ENCODE peak calls at places on chromosomes 11 and 22, in four cellular contexts. G is HepG2, C is K562, J is GM12878. L is an unnamed sample.

GRCh38 chr11:44528103-44528502 is 37.4 kb upstream of the CD82 start:
- DNase-seq in C (peak), G (no peak), J (no peak), L (no peak)

GRCh38 chr22:40533712-40534378 is 102.7 kb downstream of the MRTFA start:
- DNase-seq in C (peak), G (no peak), J (peak), L (no peak)

GRCh38 chr22:19430890-19431541 is 517 bp downstream of the HIRA start:
- DNase-seq in C (no peak), G (peak), J (no peak), L (peak)

GRCh38 chr22:27801197-27801615 is 350 bp downstream of the MN1 start:
- DNase-seq in G (no peak), J (no peak), C (no peak), L (peak)

GRCh38 chr22:44328326-44328725 is 15.6 kb upstream of the SHISAL1 start:
- DNase-seq in C (no peak), J (no peak), G (no peak), L (no peak)

GRCh38 chr11:64918056-64918455 is 1.0 kb upstream of the ATG2A start:
- DNase-seq in J (no peak), G (peak), C (no peak), L (no peak)

GRCh38 chr11:16032974-16033373 is 323.4 kb downstream of the SOX6 start:
- DNase-seq in C (no peak), J (no peak), G (no peak), L (no peak)

GRCh38 chr22:28710112-28710888 is 30.7 kb upstream of the TTC28 start:
- DNase-seq in G (peak), C (no peak), J (no peak), L (no peak)

GRCh38 chr11:62567018-62567633 is 6.6 kb downstream of the EEF1G start:
- DNase-seq in G (no peak), J (no peak), C (no peak), L (no peak)

GRCh38 chr11:539971-540481 is 2.7 kb downstream of the LRRC56 start:
- DNase-seq in G (no peak), J (no peak), C (no peak), L (no peak)

GRCh38 chr11:8567597-8568198 is 26.3 kb downstream of the STK33 start:
- DNase-seq in C (no peak), G (no peak), J (no peak), L (no peak)

GRCh38 chr11:57476223-57476882 is 16.0 kb downstream of the RTN4RL2 start:
- DNase-seq in J (no peak), C (no peak), G (no peak), L (peak)

GRCh38 chr11:1504581-1505290 is 18.2 kb upstream of the MOB2 start:
- DNase-seq in J (no peak), G (no peak), C (no peak), L (no peak)

GRCh38 chr22:50189184-50189848 is 3.6 kb downstream of the TRABD start:
- DNase-seq in G (no peak), J (no peak), C (no peak), L (no peak)

GRCh38 chr22:39351689-39352214 is 2.0 kb downstream of the SYNGR1 start:
- DNase-seq in G (no peak), J (peak), C (no peak), L (peak)

GRCh38 chr22:42078469-42079318 is 806 bp upstream of the SMDT1 start:
- DNase-seq in J (no peak), G (no peak), C (no peak), L (peak)

GRCh38 chr22:24179478-24180210 is 1.6 kb upstream of the SUSD2 start:
- DNase-seq in G (no peak), J (no peak), C (no peak), L (no peak)

GRCh38 chr22:34490911-34491310 is 570.6 kb upstream of the LARGE1 start:
- DNase-seq in G (no peak), J (no peak), C (no peak), L (no peak)

GRCh38 chr11:45182902-45183301 is 36.5 kb downstream of the PRDM11 start:
- DNase-seq in G (no peak), J (no peak), C (peak), L (peak)

GRCh38 chr22:43862074-43862881 is at the start of gene SULT4A1:
- DNase-seq in J (no peak), G (no peak), C (peak), L (peak)

GRCh38 chr11:127074151-127074761 is 73.7 kb upstream of the KIRREL3 start:
- DNase-seq in G (peak), J (peak), C (peak), L (peak)

GRCh38 chr11:72220696-72221363 is 3.7 kb upstream of the INPPL1 start:
- DNase-seq in J (no peak), G (no peak), C (no peak), L (no peak)

GRCh38 chr22:37334859-37335818 is 52.8 kb downstream of the CYTH4 start:
- DNase-seq in C (no peak), J (no peak), G (no peak), L (peak)

GRCh38 chr11:61551630-61552029 is 29.2 kb downstream of the SYT7 start:
- DNase-seq in G (no peak), J (no peak), C (no peak), L (no peak)

GRCh38 chr11:109405671-109406070 is 16.3 kb upstream of the C11orf87 start:
- DNase-seq in G (no peak), C (no peak), J (no peak), L (no peak)

GRCh38 chr11:14698771-14699170 is 55.2 kb downstream of the PDE3B start:
- DNase-seq in G (no peak), J (no peak), C (no peak), L (no peak)

GRCh38 chr11:381501-382072 is 12.3 kb downstream of the B4GALNT4 start:
- DNase-seq in G (no peak), J (no peak), C (no peak), L (no peak)

GRCh38 chr11:47327025-47327424 is 25.5 kb downstream of the MYBPC3 start:
- DNase-seq in J (no peak), C (no peak), G (no peak), L (no peak)

GRCh38 chr11:23897453-23898289 is 599.2 kb upstream of the LUZP2 start:
- DNase-seq in G (no peak), J (no peak), C (no peak), L (no peak)

GRCh38 chr22:30021881-30022619 is 58.2 kb upstream of the HORMAD2 start:
- DNase-seq in C (no peak), G (no peak), J (no peak), L (no peak)

GRCh38 chr11:126280595-126280994 is 2.3 kb upstream of the TIRAP start:
- DNase-seq in J (no peak), C (no peak), G (no peak), L (no peak)

GRCh38 chr22:48105254-48105653 is 1342.8 kb downstream of the TBC1D22A start:
- DNase-seq in J (no peak), G (no peak), C (no peak), L (no peak)

GRCh38 chr22:47093720-47094119 is 331.3 kb downstream of the TBC1D22A start:
- DNase-seq in J (no peak), G (no peak), C (no peak), L (no peak)

GRCh38 chr22:41682033-41682807 is 6.4 kb downstream of the SNU13 start:
- DNase-seq in C (peak), J (peak), G (peak), L (peak)

GRCh38 chr22:25827415-25827814 is 85.4 kb downstream of the MYO18B start:
- DNase-seq in J (no peak), C (no peak), G (no peak), L (no peak)

GRCh38 chr11:133928628-133929059 is 28.1 kb downstream of the IGSF9B start:
- DNase-seq in G (no peak), C (no peak), J (no peak), L (peak)

GRCh38 chr11:10478574-10479550 is 23.8 kb downstream of the AMPD3 start:
- DNase-seq in G (no peak), C (no peak), J (no peak), L (no peak)

GRCh38 chr22:47167056-47167455 is 404.6 kb downstream of the TBC1D22A start:
- DNase-seq in J (no peak), G (no peak), C (no peak), L (no peak)

GRCh38 chr11:17077240-17077519 is 287 bp downstream of the RPS13 start:
- DNase-seq in J (no peak), C (no peak), G (no peak), L (no peak)
- TF ChIP-seq NR2C2 in J (no peak), C (no peak), G (no peak), L (no peak)

GRCh38 chr11:13343067-13343466 is 65.5 kb downstream of the BMAL1 start:
- DNase-seq in C (no peak), G (no peak), J (peak), L (no peak)

GRCh38 chr11:13344818-13345217 is 67.2 kb downstream of the BMAL1 start:
- DNase-seq in J (no peak), G (no peak), C (no peak), L (no peak)

GRCh38 chr11:13346470-13346869 is 68.9 kb downstream of the BMAL1 start:
- DNase-seq in J (no peak), G (no peak), C (no peak), L (no peak)

GRCh38 chr11:13341028-13341427 is 63.4 kb downstream of the BMAL1 start:
- DNase-seq in J (no peak), C (no peak), G (no peak), L (no peak)

DNA sequence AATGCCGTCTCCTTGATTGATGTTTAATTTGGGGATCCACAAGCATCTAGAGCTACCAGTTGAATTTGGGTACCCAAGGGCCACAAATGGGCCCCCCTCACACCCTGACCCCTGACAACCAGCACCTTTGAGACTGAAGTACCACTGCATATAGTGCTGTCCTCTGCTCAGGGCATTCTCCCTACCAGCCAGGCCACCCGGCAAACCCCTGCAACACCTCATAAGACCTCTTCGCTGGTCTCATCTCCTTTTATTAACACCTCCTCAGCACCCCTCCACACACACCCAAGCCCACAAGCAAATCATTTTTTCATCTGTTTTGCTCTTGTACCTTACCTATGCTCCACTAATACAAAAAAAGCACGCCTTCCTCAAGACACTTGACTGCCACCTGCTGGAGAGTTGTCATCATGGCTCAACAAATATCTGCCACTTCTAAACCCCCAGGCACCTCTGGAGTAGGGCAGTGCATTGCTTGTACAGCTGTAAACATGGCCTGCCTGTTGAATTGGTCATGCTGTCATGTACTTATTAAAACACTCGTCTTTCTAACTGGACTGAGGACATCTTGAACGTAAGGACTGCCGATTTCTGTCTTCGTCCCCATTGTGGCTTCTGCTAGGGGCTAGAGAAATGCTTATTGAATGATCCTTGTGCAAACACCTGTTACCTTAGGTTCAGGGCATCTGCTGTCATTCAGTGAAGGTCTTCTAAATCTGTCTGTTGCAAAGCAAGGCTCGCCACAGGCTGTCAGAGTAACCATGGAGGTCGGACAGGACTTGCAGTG is 66.5 kb downstream of the BMAL1 start:
- DNase-seq in G (peak), C (peak), J (no peak), L (peak)
- TF ChIP-seq ETV6 in G (no peak), C (no peak), J (no peak), L (no peak)

GRCh38 chr11:69157156-69157821 is 1.6 kb downstream of the SMIM38 start:
- DNase-seq in C (peak), J (no peak), G (peak), L (no peak)
- TF ChIP-seq NR2C2 in C (no peak), J (no peak), G (no peak), L (no peak)

DNA sequence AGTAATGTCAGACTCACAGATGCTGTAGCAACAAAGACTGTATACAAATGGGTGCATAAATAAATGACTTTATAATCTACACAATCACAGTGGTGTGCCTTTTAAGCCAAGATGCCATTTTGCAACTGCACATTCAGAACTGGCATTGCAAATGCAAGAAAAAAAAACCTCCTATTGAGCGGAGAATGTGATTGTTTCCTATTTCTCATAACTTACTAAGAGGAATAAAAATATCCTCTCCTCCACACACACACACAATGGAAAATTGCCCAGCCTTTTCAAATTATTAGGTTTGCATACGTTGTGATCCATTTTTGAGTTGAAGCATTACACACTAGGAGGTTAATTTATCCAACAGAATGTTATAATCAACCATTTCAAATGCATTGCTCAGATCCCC is 300.2 kb upstream of the ANO5 start:
- DNase-seq in G (no peak), C (no peak), J (no peak), L (no peak)
- TF ChIP-seq ETV6 in G (no peak), C (no peak), J (no peak), L (no peak)

DNA sequence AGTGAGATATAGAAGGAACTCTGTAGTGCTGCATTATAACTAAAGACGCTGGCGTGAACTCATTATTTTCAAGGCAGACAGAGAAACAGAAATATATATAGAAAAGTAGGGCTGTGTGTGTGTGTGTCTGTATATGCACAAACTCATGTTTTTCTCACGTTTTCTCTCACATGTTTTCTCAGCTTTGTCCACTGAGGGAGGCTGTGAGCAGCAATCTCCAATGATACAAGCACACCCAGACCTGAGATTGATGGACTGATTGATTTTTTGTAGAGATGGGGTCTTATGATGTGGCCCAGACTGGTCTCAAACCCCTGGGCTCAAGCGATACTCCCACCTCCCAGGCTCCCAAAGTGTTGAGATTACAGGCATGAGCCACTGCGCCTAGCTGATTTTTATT is 122.5 kb downstream of the SERGEF start:
- DNase-seq in J (no peak), C (no peak), G (no peak), L (no peak)
- TF ChIP-seq NR2C2 in J (no peak), C (no peak), G (no peak), L (no peak)

GRCh38 chr22:18077639-18078328 is at the start of gene PEX26:
- DNase-seq in C (peak), G (peak), J (peak), L (peak)

GRCh38 chr22:18078329-18079041 is 695 bp downstream of the PEX26 start:
- DNase-seq in G (peak), J (no peak), C (peak), L (peak)

GRCh38 chr22:18076060-18076497 is 1.7 kb upstream of the PEX26 start:
- DNase-seq in G (peak), C (peak), J (no peak), L (peak)

GRCh38 chr22:18077087-18077638 is 627 bp upstream of the PEX26 start:
- DNase-seq in C (no peak), J (no peak), G (no peak), L (no peak)

GRCh38 chr22:18075101-18075730 is 2.6 kb upstream of the PEX26 start:
- DNase-seq in C (no peak), J (no peak), G (no peak), L (no peak)
- TF ChIP-seq ETV6 in C (no peak), J (no peak), G (no peak), L (no peak)

L was measured in WTC11.